ENCODE peak calls at places on chromosomes 1 and 21, in four cellular contexts. I, L, F and C are unnamed samples.

GRCh38 chr1:228084797-228085196 is 2.3 kb downstream of the ARF1 start:
- DNase-seq in I (no peak), L (no peak), F (no peak), C (no peak)

GRCh38 chr21:41881051-41881450 is 1.9 kb upstream of the PRDM15 start:
- DNase-seq in I (no peak), L (no peak), F (no peak), C (no peak)

GRCh38 chr21:46001821-46002681 is 20.5 kb downstream of the COL6A1 start:
- DNase-seq in I (peak), L (no peak), F (no peak), C (no peak)

GRCh38 chr1:41152622-41153044 is 89.5 kb downstream of the SCMH1 start:
- DNase-seq in I (no peak), L (peak), F (no peak), C (no peak)

GRCh38 chr1:150696590-150696989 is 364 bp downstream of the GOLPH3L start:
- DNase-seq in I (no peak), L (peak), F (no peak), C (no peak)

GRCh38 chr1:223748773-223749733 is 36.7 kb downstream of the CAPN2 start:
- DNase-seq in I (peak), L (peak), F (peak), C (no peak)

GRCh38 chr1:197435224-197435623 is 167.2 kb downstream of the CRB1 start:
- DNase-seq in I (no peak), L (no peak), F (no peak), C (no peak)

GRCh38 chr1:87119741-87120140 is 205.3 kb downstream of the HS2ST1 start:
- DNase-seq in I (no peak), L (no peak), F (no peak), C (no peak)

GRCh38 chr1:181743878-181744312 is 260.6 kb downstream of the CACNA1E start:
- DNase-seq in I (no peak), L (no peak), F (no peak), C (no peak)

GRCh38 chr1:207316622-207317510 is 4.6 kb upstream of the CD55 start:
- DNase-seq in I (no peak), L (no peak), F (no peak), C (no peak)

GRCh38 chr1:77762072-77762476 is 2.4 kb upstream of the USP33 start:
- DNase-seq in I (no peak), L (peak), F (peak), C (no peak)

GRCh38 chr1:56432561-56432971 is 146.8 kb downstream of the PLPP3 start:
- DNase-seq in I (no peak), L (no peak), F (no peak), C (no peak)

GRCh38 chr1:37914719-37915483 is 32.0 kb downstream of the INPP5B start:
- DNase-seq in I (no peak), L (no peak), F (no peak), C (no peak)

DNA sequence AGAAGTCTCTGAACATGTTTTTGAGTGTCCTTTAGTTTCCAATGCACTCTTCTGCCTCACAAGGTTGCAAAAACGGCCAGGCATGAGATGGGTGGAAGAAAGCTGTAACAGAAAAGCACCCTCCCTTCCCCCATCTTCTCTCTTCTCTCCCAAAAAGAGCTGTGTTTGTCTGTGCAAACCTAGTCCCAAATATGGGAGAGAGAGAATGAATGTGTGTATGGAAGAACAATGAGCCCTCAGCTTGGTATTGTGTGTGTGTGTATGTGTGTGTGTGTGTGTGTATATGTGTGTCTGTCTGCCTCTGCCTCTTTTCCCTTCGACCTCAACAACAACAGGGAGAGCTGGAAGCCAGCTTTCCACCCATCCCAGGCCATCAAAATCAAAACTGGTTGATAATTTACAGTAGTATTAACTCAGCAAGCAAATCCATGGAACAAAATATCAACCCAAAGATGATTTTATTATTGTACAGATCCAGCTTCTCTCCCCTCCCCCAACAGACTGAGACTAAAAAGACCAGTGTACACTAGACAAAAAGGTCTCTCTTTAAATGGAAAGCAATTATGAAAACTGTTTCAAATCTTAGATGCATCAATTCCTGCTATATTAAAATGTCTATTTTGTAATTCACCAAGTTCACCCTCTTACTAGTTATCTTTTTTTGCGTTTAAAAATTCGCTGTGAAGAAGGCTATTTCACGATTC is 1.7 kb downstream of the RERE start:
- DNase-seq in I (no peak), L (no peak), F (no peak), C (no peak)
- TF ChIP-seq ESRRA in I (no peak), L (no peak), F (no peak), C (no peak)

DNA sequence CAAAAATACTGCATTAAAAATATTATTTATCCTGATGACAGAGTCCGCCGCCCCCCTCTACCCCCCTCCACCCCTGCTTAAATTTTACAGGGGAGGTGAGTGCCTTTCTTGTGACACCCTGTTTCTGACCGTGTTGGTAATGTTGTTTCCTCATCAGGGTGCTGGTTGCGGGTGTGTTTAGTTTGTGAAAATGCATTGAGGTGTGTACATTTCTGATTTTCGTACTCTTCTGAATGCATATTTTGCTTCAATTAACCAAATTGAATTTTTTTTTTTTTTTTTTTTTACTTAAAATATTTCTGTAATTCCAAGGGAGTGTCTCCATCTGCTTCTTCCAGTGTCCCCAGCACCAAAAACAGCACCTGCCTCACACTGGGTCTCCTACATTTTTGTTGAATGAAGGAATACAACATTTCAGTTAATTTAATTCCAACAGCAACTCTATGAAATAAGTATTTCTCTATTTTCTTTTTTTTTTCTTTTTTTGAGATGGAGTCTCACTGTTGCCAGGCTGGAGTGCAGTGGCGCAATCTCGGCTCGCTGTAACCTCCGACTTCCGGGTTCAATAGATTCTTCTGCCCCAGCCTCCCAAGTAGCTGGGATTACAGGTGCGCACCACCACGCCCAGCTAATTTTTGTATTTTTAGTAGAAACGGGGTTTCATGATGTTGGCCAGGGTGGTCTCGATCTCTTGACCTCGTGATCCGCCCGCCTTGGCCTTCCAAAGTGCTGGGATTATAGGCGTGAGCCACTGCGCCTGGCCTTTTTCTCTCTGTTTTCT is 5.6 kb upstream of the SLC2A1 start:
- DNase-seq in I (no peak), L (no peak), F (no peak), C (no peak)
- TF ChIP-seq ESRRA in I (no peak), L (no peak), F (no peak), C (no peak)

GRCh38 chr1:119112791-119113190 is 27.7 kb downstream of the WARS2 start:
- DNase-seq in I (no peak), L (no peak), F (no peak), C (no peak)

GRCh38 chr1:119116725-119117124 is 23.7 kb downstream of the WARS2 start:
- DNase-seq in I (no peak), L (no peak), F (no peak), C (no peak)

GRCh38 chr1:119112244-119112643 is 28.2 kb downstream of the WARS2 start:
- DNase-seq in I (no peak), L (no peak), F (no peak), C (no peak)

GRCh38 chr1:119115301-119115700 is 25.2 kb downstream of the WARS2 start:
- DNase-seq in I (no peak), L (no peak), F (no peak), C (no peak)
- TF ChIP-seq ESRRA in I (no peak), L (no peak), F (no peak), C (no peak)

DNA sequence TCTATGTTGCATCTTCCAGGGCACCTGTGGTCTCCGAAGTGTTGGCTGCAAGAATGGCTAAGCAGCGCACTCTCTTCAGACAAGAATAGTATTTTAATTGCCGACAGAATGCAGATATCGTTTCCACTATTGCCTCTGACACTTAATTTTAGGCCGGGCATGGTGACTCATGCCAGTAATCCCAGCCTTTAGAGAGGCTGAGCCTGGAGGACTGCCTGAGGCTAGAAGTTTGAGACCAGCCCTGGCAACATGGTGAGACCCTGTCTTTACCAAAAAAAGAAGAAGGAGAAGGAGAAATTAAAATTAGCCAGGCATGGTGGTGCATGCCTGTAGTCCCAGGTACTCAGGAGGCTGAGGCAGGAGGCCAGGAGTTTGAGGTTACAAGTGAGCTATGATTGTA is 306.9 kb downstream of the KIF26B start:
- DNase-seq in I (no peak), L (no peak), F (no peak), C (no peak)
- TF ChIP-seq ESRRA in I (no peak), L (no peak), F (no peak), C (no peak)

GRCh38 chr1:67850611-67851075 is 17.4 kb upstream of the GNG12 start:
- DNase-seq in I (no peak), L (peak), F (no peak), C (no peak)
- TF ChIP-seq ESRRA in I (no peak), L (no peak), F (no peak), C (no peak)

GRCh38 chr1:22710688-22711024 is at the start of gene EPHB2:
- DNase-seq in I (peak), L (no peak), F (peak), C (no peak)
- TF ChIP-seq ESRRA in I (no peak), L (no peak), F (no peak), C (no peak)

DNA sequence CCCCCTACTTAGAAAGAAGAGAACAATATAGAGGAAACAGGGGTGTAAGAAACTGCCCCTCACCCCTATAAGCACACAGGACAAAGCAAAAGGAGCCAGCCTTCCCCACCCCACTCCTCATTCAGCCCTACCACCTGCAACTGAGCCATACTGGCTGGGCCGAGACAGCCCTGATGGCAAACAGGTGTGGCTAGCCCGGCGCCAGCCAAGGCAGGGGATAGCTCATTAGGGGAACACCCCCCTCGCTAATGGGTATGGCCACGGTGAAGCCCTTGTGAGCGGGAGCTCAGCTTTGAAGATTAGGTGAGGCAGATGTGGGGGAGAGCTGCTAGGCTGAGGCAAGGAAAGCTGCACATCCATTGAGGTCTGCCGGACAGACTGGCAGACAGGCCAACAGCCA is 65.5 kb downstream of the ERI3 start:
- DNase-seq in I (peak), L (no peak), F (no peak), C (no peak)
- TF ChIP-seq ESRRA in I (no peak), L (no peak), F (no peak), C (no peak)

GRCh38 chr1:54342764-54343687 is 63.2 kb downstream of the SSBP3 start:
- DNase-seq in I (no peak), L (no peak), F (no peak), C (no peak)
- TF ChIP-seq ESRRA in I (no peak), L (no peak), F (no peak), C (no peak)

DNA sequence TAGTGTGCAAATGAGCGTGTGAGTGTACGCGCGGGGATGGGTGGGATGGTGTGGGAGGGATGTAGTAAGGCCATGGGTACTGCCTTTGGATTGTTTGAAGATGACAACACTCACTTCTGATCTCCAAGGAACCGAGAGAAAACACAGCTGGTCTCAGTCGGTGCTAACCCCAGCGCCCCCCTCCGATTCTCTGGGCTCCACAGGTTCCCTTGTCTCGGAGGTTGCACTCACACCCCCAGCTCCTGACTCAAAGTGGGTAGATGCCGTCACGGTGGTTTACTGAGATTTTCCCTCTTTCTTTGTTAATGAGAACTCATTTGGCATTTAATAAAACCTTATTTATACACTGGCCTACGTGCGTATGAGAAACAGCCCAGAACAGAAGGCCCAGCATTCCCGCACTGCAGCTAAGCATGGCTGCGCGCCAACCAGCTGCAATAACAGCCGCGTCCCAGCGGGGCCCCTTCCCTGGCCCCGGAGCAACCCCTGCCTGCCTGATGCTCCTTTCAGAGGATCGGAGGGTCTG is 25.8 kb downstream of the ABCA4 start:
- DNase-seq in I (no peak), L (no peak), F (no peak), C (no peak)
- TF ChIP-seq ESRRA in I (no peak), L (no peak), F (no peak), C (no peak)

GRCh38 chr1:46062651-46063319 is 69.6 kb downstream of the PIK3R3 start:
- DNase-seq in I (no peak), L (no peak), F (no peak), C (peak)
- TF ChIP-seq ESRRA in I (no peak), L (no peak), F (no peak), C (no peak)